ENCODE peak calls at places on chromosomes 5 and 9, in nine cellular contexts. Z is IMR-90, S is cardiac muscle cell, G is A673, D is Caco-2, A is adipocyte, J is heart right ventricle, C is hepatocyte, X is pancreas. N is an unnamed sample. For H3K9me3 and H3K4me1, the result is how much of the 10 kb centered on the place peaks cover.

GRCh38 chr9:127862075-127863011 is 7.9 kb upstream of the ENG start:
- DNase-seq in C (no peak), G (no peak), X (peak), D (no peak), S (peak), J (peak), Z (no peak), A (no peak), N (peak)

GRCh38 chr9:111148390-111148993 is 110.2 kb upstream of the LPAR1 start:
- DNase-seq in D (no peak), J (no peak), G (no peak), Z (peak), S (no peak), A (peak), X (no peak), C (no peak), N (no peak)

GRCh38 chr5:68047035-68047434 is 168.5 kb upstream of the PIK3R1 start:
- DNase-seq in G (no peak), D (no peak), J (no peak), A (peak), S (no peak), X (no peak), Z (peak), C (no peak), N (no peak)

GRCh38 chr9:34994429-34995287 is 5.1 kb downstream of the DNAJB5 start:
- DNase-seq in X (no peak), Z (peak), A (peak), S (peak), J (no peak), C (peak), G (peak), D (peak), N (peak)

GRCh38 chr5:157038568-157039187 is 20.2 kb downstream of the HAVCR1 start:
- DNase-seq in S (no peak), J (no peak), C (no peak), Z (no peak), D (no peak), X (no peak), A (no peak), G (no peak), N (no peak)

GRCh38 chr5:73690015-73690414 is 64.0 kb downstream of the ARHGEF28 start:
- DNase-seq in A (no peak), X (no peak), Z (no peak), D (no peak), J (no peak), C (no peak), G (no peak), S (no peak), N (no peak)

GRCh38 chr5:148665431-148665830 is 11.1 kb upstream of the HTR4 start:
- DNase-seq in Z (no peak), A (no peak), C (no peak), S (no peak), G (no peak), X (no peak), J (no peak), D (no peak), N (peak)

GRCh38 chr9:110555971-110556370 is 23.6 kb downstream of the SVEP1 start:
- DNase-seq in Z (peak), X (no peak), J (peak), S (no peak), D (peak), A (peak), C (peak), G (no peak), N (peak)

DNA sequence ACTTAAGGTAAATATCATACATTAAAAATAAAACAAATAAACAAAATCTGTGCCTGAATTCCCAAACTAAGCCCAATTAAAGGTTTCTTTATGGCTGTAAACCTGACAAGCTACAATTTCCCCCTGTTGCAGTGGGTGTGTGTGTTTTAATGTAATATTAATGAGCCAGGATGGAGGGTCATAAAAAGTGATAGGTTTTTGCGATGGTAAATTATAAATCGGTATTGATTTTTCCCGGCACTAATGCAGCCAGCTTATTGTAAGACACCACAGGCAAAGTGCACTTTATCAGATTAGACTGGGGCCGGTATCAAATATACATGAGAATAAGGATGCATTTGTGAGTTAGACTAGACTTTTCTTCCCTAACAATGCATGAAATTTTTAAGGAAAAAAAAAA is 120.4 kb downstream of the EBF1 start:
- DNase-seq in C (no peak), G (no peak), A (no peak), Z (no peak), J (no peak), X (no peak), D (no peak), S (no peak), N (no peak)
- H3K4me3 ChIP-seq in C (no peak), G (no peak), A (peak), Z (no peak), J (no peak), X (no peak), D (no peak), S (no peak), N (no peak)

DNA sequence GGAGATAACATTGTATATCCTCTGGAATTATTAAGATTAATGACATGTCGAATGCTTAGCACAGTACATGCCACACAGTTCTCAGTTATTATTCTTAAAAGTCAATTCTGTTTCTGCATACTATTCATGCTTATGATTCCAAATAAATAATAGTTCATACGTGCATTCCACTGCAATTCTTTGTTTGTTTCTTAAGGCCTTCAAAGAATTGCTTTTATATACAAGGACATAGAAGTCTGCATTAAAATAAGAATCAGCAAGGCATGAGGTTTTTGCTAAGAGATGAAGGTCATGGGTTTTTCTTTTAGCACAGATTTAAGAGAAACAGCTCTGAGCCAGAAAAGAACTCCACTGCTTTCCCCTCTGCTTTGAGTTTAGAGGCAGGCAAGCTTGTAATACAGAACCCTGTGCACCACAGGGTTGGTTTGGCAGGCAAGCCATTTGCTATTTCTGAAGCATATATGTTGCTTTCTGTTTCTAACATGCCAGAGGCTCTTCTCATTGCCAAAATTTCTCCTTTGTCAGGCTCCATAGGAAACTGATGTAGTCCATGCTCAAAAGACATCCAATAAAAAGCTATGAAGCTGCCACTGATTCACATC is 420.6 kb upstream of the TYRP1 start:
- DNase-seq in S (peak), A (no peak), G (peak), Z (no peak), C (peak), J (no peak), X (no peak), D (no peak), N (no peak)
- H3K9me3 ChIP-seq in S (under half), A (under half), G (under half), Z (under half), C (under half), J (under half), X (under half), D (under half), N (under half)

GRCh38 chr9:38046669-38047300 is 22.2 kb downstream of the SHB start:
- DNase-seq in D (peak), S (no peak), A (peak), Z (peak), C (peak), J (no peak), X (peak), G (no peak), N (peak)

GRCh38 chr9:38044706-38045105 is 24.3 kb downstream of the SHB start:
- DNase-seq in Z (no peak), S (no peak), C (no peak), G (no peak), X (peak), D (no peak), J (no peak), A (no peak), N (no peak)

GRCh38 chr9:38041564-38042267 is 27.3 kb downstream of the SHB start:
- DNase-seq in C (no peak), G (no peak), Z (no peak), X (peak), D (no peak), S (no peak), A (no peak), J (no peak), N (no peak)

GRCh38 chr9:38042626-38043359 is 26.2 kb downstream of the SHB start:
- DNase-seq in Z (no peak), X (peak), C (no peak), S (no peak), A (no peak), D (no peak), G (no peak), J (no peak), N (no peak)

DNA sequence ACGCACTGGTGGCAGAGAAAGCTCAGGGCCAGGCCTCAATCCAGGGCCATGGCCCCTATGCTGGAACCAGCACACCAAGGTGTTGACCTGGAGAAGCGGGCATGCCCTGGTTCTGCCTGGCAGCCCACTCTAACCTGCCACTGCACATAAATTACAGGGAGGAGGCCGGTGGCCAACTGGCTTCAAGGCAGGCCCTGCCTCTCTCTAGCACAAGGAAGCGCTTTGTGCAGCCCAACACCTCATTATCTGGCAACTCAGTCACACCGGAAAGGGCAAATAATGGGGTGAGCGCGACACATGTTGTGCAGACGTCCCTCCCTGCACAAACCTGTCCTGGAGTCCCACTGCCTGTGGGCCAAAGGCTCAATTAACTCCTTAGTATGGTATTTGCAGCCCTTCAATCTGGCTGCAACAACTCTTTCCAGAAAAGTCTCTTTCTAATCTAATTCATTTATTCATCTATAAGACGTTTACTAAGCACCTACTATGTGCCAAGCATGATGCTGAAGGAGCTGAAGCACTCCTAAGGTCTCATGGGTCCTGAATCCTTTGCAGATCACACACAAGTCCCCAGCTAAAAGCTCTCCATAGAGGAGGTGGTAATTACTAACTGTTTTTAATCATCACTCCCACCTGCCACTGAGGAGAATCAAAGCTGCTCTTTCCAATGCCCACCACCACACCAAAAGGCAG is 24.9 kb downstream of the SHB start:
- DNase-seq in J (no peak), D (no peak), X (peak), G (no peak), Z (no peak), C (no peak), S (no peak), A (no peak), N (peak)
- H3K4me1 ChIP-seq in J (half or more), D (half or more), X (half or more), G (under half), Z (under half), C (under half), S (under half), A (under half), N (under half)

DNA sequence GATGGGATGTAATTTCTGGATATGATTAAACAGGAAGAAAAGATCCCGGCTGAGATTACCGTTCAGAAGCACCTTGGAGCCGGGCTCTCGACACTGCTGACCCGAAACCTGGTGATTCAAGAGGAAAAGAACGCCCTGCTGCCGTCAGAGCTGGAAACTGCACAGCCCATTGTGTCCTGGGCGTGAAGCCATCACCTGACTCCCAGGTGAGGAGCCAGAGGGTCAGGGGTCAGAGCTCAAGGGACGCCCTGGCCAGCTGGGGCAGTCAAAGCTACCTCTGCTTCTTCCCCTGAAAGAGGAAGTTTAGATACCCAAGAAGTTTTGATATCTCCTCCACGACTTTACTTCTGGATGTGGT is 17.8 kb upstream of the SLC12A7 start:
- DNase-seq in J (no peak), G (no peak), Z (no peak), X (peak), C (no peak), D (no peak), A (no peak), S (no peak), N (peak)
- H3K4me3 ChIP-seq in J (no peak), G (no peak), Z (no peak), X (no peak), C (no peak), D (no peak), A (no peak), S (no peak), N (no peak)

GRCh38 chr9:102669220-102669619 is 325.9 kb upstream of the CYLC2 start:
- DNase-seq in C (no peak), G (no peak), S (no peak), Z (no peak), D (no peak), X (no peak), J (no peak), A (no peak), N (no peak)
- H3K9me3 ChIP-seq in C (under half), G (under half), S (under half), Z (under half), D (under half), X (under half), J (under half), A (under half), N (under half)

GRCh38 chr9:135887585-135888050 is 19.7 kb downstream of the CAMSAP1 start:
- DNase-seq in C (no peak), G (no peak), S (peak), J (peak), Z (no peak), D (no peak), X (no peak), A (no peak), N (no peak)
- H3K4me1 ChIP-seq in C (under half), G (half or more), S (under half), J (half or more), Z (under half), D (under half), X (under half), A (under half), N (under half)

GRCh38 chr5:126360467-126360866 is 62.7 kb upstream of the GRAMD2B start:
- DNase-seq in C (no peak), D (no peak), A (no peak), S (no peak), Z (no peak), J (no peak), G (no peak), X (no peak), N (no peak)
- H3K4me3 ChIP-seq in C (no peak), D (no peak), A (no peak), S (no peak), Z (no peak), J (no peak), G (no peak), X (no peak), N (no peak)

DNA sequence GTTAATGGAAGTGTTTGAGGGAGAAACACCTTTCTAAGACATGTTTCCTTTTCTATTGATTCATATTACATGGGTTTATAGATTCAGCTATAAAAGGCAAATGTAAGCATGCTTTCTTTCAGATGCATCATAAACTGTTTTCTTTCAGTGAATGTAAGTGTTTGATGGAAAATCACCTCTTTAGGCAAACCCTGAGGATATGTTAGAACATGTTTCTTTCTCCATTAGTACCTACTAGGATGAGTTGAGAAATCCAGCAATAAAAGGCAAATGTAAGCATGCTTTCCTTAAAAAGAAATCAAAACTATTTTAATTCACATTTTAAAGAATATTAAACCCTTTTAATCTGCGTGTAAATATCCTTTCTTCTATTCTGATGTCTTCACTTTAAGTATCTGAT is 31.6 kb downstream of the FNIP1 start:
- DNase-seq in J (no peak), X (no peak), D (no peak), S (no peak), Z (no peak), A (no peak), C (no peak), G (no peak), N (no peak)
- H3K9me3 ChIP-seq in J (under half), X (under half), D (under half), S (under half), Z (under half), A (under half), C (under half), G (under half), N (under half)

GRCh38 chr9:126531591-126531990 is 82.1 kb upstream of the LMX1B start:
- DNase-seq in G (no peak), S (no peak), A (no peak), Z (no peak), J (no peak), C (no peak), D (no peak), X (no peak), N (no peak)

GRCh38 chr9:126532489-126532888 is 81.2 kb upstream of the LMX1B start:
- DNase-seq in D (no peak), A (peak), X (no peak), S (no peak), G (no peak), Z (no peak), C (no peak), J (no peak), N (no peak)

GRCh38 chr9:126531035-126531571 is 82.6 kb upstream of the LMX1B start:
- DNase-seq in A (no peak), J (no peak), X (no peak), Z (no peak), S (no peak), C (no peak), G (no peak), D (no peak), N (no peak)

GRCh38 chr9:126532951-126533910 is 80.5 kb upstream of the LMX1B start:
- DNase-seq in Z (no peak), X (no peak), D (no peak), A (no peak), G (no peak), S (no peak), C (no peak), J (no peak), N (no peak)

GRCh38 chr9:126532019-126532462 is 81.7 kb upstream of the LMX1B start:
- DNase-seq in Z (no peak), G (no peak), X (no peak), C (no peak), S (no peak), D (no peak), J (peak), A (peak), N (no peak)
- H3K4me1 ChIP-seq in Z (under half), G (under half), X (under half), C (under half), S (under half), D (under half), J (under half), A (under half), N (under half)

N was measured in small intestine.